ENCODE peak calls at places on chromosomes 11 and 22, in five cellular contexts. B is HepG2, G is K562, E is HCT116, R is SK-N-SH. P is an unnamed sample.
A peak's percentile ranks its signal among the peaks of the same experiment; 100 is the strongest.

GRCh38 chr22:45562102-45562501 is 59.4 kb downstream of the FBLN1 start:
- DNase-seq in R (no peak), G (no peak), B (no peak), E (no peak), P (no peak)

GRCh38 chr11:14443642-14444041 is 56.0 kb downstream of the COPB1 start:
- DNase-seq in E (no peak), R (peak; percentile 43), G (no peak), B (peak; percentile 46), P (no peak)

GRCh38 chr11:10770626-10771254 is 19.7 kb downstream of the CTR9 start:
- DNase-seq in B (peak; percentile 33), E (peak; percentile 29), R (peak; percentile 49), G (peak; percentile 52), P (no peak)

GRCh38 chr11:46617451-46618314 is at the start of gene ATG13:
- DNase-seq in E (peak; percentile 28), G (peak; percentile 85), B (peak; percentile 66), R (peak; percentile 92), P (no peak)

GRCh38 chr22:41369089-41369745 is 12.5 kb upstream of the TEF start:
- DNase-seq in G (no peak), B (no peak), E (no peak), R (no peak), P (no peak)

GRCh38 chr11:67281552-67282150 is 7.5 kb upstream of the ANKRD13D start:
- DNase-seq in G (no peak), B (no peak), E (no peak), R (no peak), P (no peak)

GRCh38 chr11:119774180-119774763 is 45.3 kb upstream of the NECTIN1 start:
- DNase-seq in G (no peak), B (peak; percentile 16), R (no peak), E (no peak), P (no peak)

GRCh38 chr11:35061516-35062440 is 77.2 kb upstream of the CD44 start:
- DNase-seq in G (no peak), E (no peak), B (no peak), R (no peak), P (no peak)

GRCh38 chr11:61110255-61111059 is 8.2 kb downstream of the CD5 start:
- DNase-seq in R (no peak), G (no peak), E (no peak), B (no peak), P (no peak)

GRCh38 chr11:88280673-88281316 is 56.7 kb downstream of the CTSC start:
- DNase-seq in R (no peak), E (no peak), B (no peak), G (no peak), P (no peak)

GRCh38 chr11:9717719-9718118 is 53.8 kb downstream of the SWAP70 start:
- DNase-seq in R (peak; percentile 5), B (no peak), G (no peak), E (no peak), P (no peak)

GRCh38 chr11:95991545-95991944 is 67.6 kb upstream of the MTMR2 start:
- DNase-seq in G (no peak), B (no peak), E (no peak), R (no peak), P (no peak)

GRCh38 chr22:36377022-36377631 is 10.6 kb downstream of the MYH9 start:
- DNase-seq in E (no peak), G (no peak), R (no peak), B (no peak), P (no peak)

GRCh38 chr11:62839050-62840015 is at the start of gene WDR74:
- DNase-seq in G (peak; percentile 71), B (peak; percentile 91), E (peak; percentile 80), R (peak; percentile 86), P (peak; percentile 93)

GRCh38 chr11:15911377-15912044 is 444.8 kb downstream of the SOX6 start:
- DNase-seq in G (no peak), R (no peak), B (no peak), E (no peak), P (no peak)

GRCh38 chr11:66612458-66612857 is 4.0 kb upstream of the RBM14 start:
- DNase-seq in G (no peak), E (no peak), B (no peak), R (no peak), P (no peak)

GRCh38 chr11:9506489-9507343 is 45.9 kb downstream of the ZNF143 start:
- DNase-seq in G (peak; percentile 67), R (peak; percentile 71), B (peak; percentile 72), E (peak; percentile 75), P (peak; percentile 39)

GRCh38 chr11:80521592-80521991 is 1080.8 kb upstream of the TENM4 start:
- DNase-seq in E (no peak), B (no peak), G (no peak), R (no peak), P (no peak)

GRCh38 chr11:36376888-36377758 is 81.0 kb downstream of the PRR5L start:
- DNase-seq in B (no peak), R (peak; percentile 79), G (no peak), E (no peak), P (no peak)

GRCh38 chr11:124069429-124070401 is 28.6 kb upstream of the OR10G7 start:
- DNase-seq in G (peak; percentile 44), E (peak; percentile 42), B (peak; percentile 42), R (peak; percentile 50), P (peak; percentile 13)

GRCh38 chr11:124072147-124072546 is 31.0 kb upstream of the OR10G7 start:
- DNase-seq in R (no peak), B (no peak), E (no peak), G (no peak), P (no peak)

GRCh38 chr11:124070906-124071621 is 29.9 kb upstream of the OR10G7 start:
- DNase-seq in B (peak; percentile 54), E (peak; percentile 63), R (peak; percentile 68), G (peak; percentile 49), P (peak; percentile 63)

GRCh38 chr11:124068711-124069110 is 27.6 kb upstream of the OR10G7 start:
- DNase-seq in B (no peak), R (no peak), G (no peak), E (no peak), P (no peak)

DNA sequence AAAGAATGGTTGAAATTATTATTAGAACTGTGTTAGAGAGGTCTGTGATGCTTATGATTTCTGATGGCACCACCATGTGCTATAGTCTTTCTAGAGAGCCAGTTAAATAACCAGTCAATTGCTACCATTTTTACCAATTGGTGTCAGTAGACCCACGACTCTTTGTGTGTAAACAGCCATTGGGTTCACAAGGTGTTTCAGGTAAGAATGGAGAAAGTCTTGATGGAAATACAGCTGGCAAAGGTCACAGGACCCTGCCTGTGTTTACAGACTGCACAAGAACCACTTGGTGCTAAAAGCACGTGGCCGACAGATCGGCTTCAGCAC is 30.5 kb upstream of the OR10G7 start:
- DNase-seq in G (no peak), R (no peak), B (no peak), E (no peak), P (no peak)
- TF ChIP-seq CTCF in G (no peak), R (no peak), B (no peak), E (no peak), P (no peak)

DNA sequence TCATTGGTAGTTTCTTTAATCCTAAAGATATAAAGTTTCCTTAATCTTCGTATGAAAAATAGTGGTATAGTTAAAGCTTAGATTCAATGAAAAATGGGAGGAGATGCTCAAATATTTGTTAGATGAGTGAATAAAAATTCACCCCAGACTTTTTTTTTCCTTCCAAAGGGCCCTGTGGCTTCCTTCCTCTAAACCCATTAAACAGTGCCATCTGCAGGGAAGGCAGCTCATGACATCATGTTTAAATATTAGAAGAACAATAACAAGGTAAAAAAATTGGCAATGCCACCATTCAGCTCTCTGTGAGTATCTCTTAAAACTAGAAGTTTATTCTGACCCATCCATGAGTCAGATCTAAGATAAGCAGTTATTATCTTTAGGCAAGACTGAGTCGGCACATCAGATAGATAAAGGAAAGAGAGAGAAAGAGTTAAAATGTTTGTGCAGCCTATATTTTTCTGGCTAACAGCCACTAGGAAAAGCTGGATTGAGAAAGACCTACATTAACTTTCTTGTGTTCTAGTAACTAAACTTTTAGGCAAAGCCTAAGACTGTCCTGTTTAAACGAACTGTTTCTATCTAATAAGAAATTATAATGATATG is 19.1 kb upstream of the OOSP1 start:
- DNase-seq in B (peak; percentile 18), R (peak; percentile 29), E (peak; percentile 56), G (peak; percentile 34), P (no peak)
- TF ChIP-seq ZBTB33 in B (no peak), R (no peak), E (no peak), G (no peak), P (no peak)

GRCh38 chr22:16774911-16775529 is 50.2 kb downstream of the XKR3 start:
- DNase-seq in B (no peak), E (no peak), G (no peak), R (no peak), P (no peak)
- TF ChIP-seq CTCF in B (no peak), E (no peak), G (no peak), R (no peak), P (no peak)

GRCh38 chr11:19342036-19342435 is 101.3 kb upstream of the E2F8 start:
- DNase-seq in R (no peak), E (no peak), B (peak; percentile 41), G (no peak), P (no peak)
- TF ChIP-seq ZBTB33 in R (no peak), E (no peak), B (no peak), G (no peak), P (no peak)

GRCh38 chr11:1458340-1459218 is 28.0 kb downstream of the MOB2 start:
- DNase-seq in R (peak; percentile 90), E (no peak), G (peak; percentile 88), B (no peak), P (no peak)
- TF ChIP-seq CTCF in R (peak; percentile 38), E (no peak), G (peak; percentile 15), B (peak; percentile 62), P (no peak)

DNA sequence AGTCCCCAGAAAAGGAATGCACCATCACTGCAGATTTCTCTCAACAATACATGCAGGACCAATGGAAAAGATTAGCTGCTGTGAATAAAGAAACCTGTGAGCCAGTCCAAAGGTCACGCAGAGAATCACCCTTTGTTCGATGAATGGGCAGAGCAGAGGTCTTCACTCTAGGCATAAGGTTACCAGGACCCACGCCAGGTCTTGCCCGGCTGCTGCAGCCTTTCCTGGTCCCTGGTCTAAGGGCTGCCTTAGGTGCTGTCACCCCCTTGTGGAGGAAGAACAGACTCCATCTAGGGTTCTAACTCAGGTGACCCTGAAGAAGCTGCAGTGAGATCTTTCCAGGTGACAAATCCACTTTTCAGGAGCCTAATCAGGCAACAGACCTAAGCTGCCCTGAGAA is 29.0 kb upstream of the NAP1L4 start:
- DNase-seq in G (peak; percentile 62), B (peak; percentile 88), E (peak; percentile 31), R (peak; percentile 76), P (no peak)
- TF ChIP-seq ZBTB33 in G (no peak), B (no peak), E (no peak), R (no peak), P (no peak)

GRCh38 chr11:107591098-107591445 is at the start of gene ELMOD1:
- DNase-seq in R (peak; percentile 90), E (no peak), B (peak; percentile 7), G (peak; percentile 60), P (no peak)
- TF ChIP-seq CTCF in R (peak; percentile 17), E (no peak), B (no peak), G (no peak), P (no peak)

GRCh38 chr11:76665921-76666351 is 4.6 kb downstream of the LRRC32 start:
- DNase-seq in R (peak; percentile 20), E (no peak), B (no peak), G (no peak), P (no peak)
- TF ChIP-seq ZBTB33 in R (no peak), E (no peak), B (no peak), G (no peak), P (no peak)